ENCODE peak calls at places on chromosomes 7 and 10, in nine cellular contexts. One of them, this sample, is unnamed.

GRCh38 chr7:129401968-129402860 is 32.0 kb upstream of the STRIP2 start:
- DNase-seq in thoracic aorta: no peak
- DNase-seq in adipocyte: no peak
- DNase-seq in BE2C: no peak
- DNase-seq in H1: no peak
- DNase-seq in PC-3: peak
- DNase-seq in lower lobe of right lung: no peak
- DNase-seq in tibial nerve: no peak
- DNase-seq in aorta: no peak
- DNase-seq in this sample: no peak

GRCh38 chr7:99027841-99028240 is 116.1 kb downstream of the SMURF1 start:
- DNase-seq in thoracic aorta: no peak
- DNase-seq in adipocyte: no peak
- DNase-seq in BE2C: no peak
- DNase-seq in H1: no peak
- DNase-seq in PC-3: no peak
- DNase-seq in lower lobe of right lung: no peak
- DNase-seq in tibial nerve: no peak
- DNase-seq in aorta: peak
- DNase-seq in this sample: no peak

GRCh38 chr7:5677538-5678294 is 103.7 kb downstream of the RNF216 start:
- DNase-seq in thoracic aorta: no peak
- DNase-seq in adipocyte: peak
- DNase-seq in BE2C: peak
- DNase-seq in H1: peak
- DNase-seq in PC-3: peak
- DNase-seq in lower lobe of right lung: peak
- DNase-seq in tibial nerve: peak
- DNase-seq in aorta: peak
- DNase-seq in this sample: peak

GRCh38 chr7:6258440-6259182 is 13.8 kb downstream of the CYTH3 start:
- DNase-seq in thoracic aorta: no peak
- DNase-seq in adipocyte: peak
- DNase-seq in BE2C: no peak
- DNase-seq in H1: peak
- DNase-seq in PC-3: no peak
- DNase-seq in lower lobe of right lung: no peak
- DNase-seq in tibial nerve: no peak
- DNase-seq in aorta: no peak
- DNase-seq in this sample: no peak

GRCh38 chr7:120857558-120858298 is at the start of gene TSPAN12:
- DNase-seq in thoracic aorta: peak
- DNase-seq in adipocyte: peak
- DNase-seq in BE2C: peak
- DNase-seq in H1: peak
- DNase-seq in PC-3: peak
- DNase-seq in lower lobe of right lung: peak
- DNase-seq in tibial nerve: peak
- DNase-seq in aorta: peak
- DNase-seq in this sample: peak

GRCh38 chr7:158279539-158280466 is 307.8 kb downstream of the PTPRN2 start:
- DNase-seq in thoracic aorta: no peak
- DNase-seq in adipocyte: no peak
- DNase-seq in BE2C: no peak
- DNase-seq in H1: no peak
- DNase-seq in PC-3: no peak
- DNase-seq in lower lobe of right lung: no peak
- DNase-seq in tibial nerve: no peak
- DNase-seq in aorta: no peak
- DNase-seq in this sample: no peak

GRCh38 chr10:100631192-100631591 is 95.4 kb downstream of the HIF1AN start:
- DNase-seq in thoracic aorta: no peak
- DNase-seq in adipocyte: no peak
- DNase-seq in BE2C: no peak
- DNase-seq in H1: no peak
- DNase-seq in PC-3: no peak
- DNase-seq in lower lobe of right lung: no peak
- DNase-seq in tibial nerve: no peak
- DNase-seq in aorta: no peak
- DNase-seq in this sample: no peak

GRCh38 chr10:59360605-59361515 is 1.5 kb downstream of the FAM13C start:
- DNase-seq in thoracic aorta: no peak
- DNase-seq in adipocyte: no peak
- DNase-seq in BE2C: no peak
- DNase-seq in H1: no peak
- DNase-seq in PC-3: no peak
- DNase-seq in lower lobe of right lung: no peak
- DNase-seq in tibial nerve: no peak
- DNase-seq in aorta: no peak
- DNase-seq in this sample: peak

GRCh38 chr10:49627644-49628247 is 13.9 kb downstream of the CHAT start:
- DNase-seq in thoracic aorta: no peak
- DNase-seq in adipocyte: no peak
- DNase-seq in BE2C: no peak
- DNase-seq in H1: no peak
- DNase-seq in PC-3: no peak
- DNase-seq in lower lobe of right lung: no peak
- DNase-seq in tibial nerve: no peak
- DNase-seq in aorta: peak
- DNase-seq in this sample: no peak

GRCh38 chr10:35375091-35375765 is 38.9 kb downstream of the CCNY start:
- DNase-seq in thoracic aorta: no peak
- DNase-seq in adipocyte: no peak
- DNase-seq in BE2C: no peak
- DNase-seq in H1: peak
- DNase-seq in PC-3: peak
- DNase-seq in lower lobe of right lung: no peak
- DNase-seq in tibial nerve: no peak
- DNase-seq in aorta: no peak
- DNase-seq in this sample: peak

GRCh38 chr7:50310361-50310760 is 5.8 kb downstream of the IKZF1 start:
- DNase-seq in thoracic aorta: no peak
- DNase-seq in adipocyte: no peak
- DNase-seq in BE2C: no peak
- DNase-seq in H1: no peak
- DNase-seq in PC-3: no peak
- DNase-seq in lower lobe of right lung: no peak
- DNase-seq in tibial nerve: no peak
- DNase-seq in aorta: no peak
- DNase-seq in this sample: no peak

GRCh38 chr7:50308301-50309129 is 4.0 kb downstream of the IKZF1 start:
- DNase-seq in thoracic aorta: no peak
- DNase-seq in adipocyte: no peak
- DNase-seq in BE2C: no peak
- DNase-seq in H1: no peak
- DNase-seq in PC-3: no peak
- DNase-seq in lower lobe of right lung: no peak
- DNase-seq in tibial nerve: no peak
- DNase-seq in aorta: no peak
- DNase-seq in this sample: no peak

GRCh38 chr7:50307368-50308012 is 3.0 kb downstream of the IKZF1 start:
- DNase-seq in thoracic aorta: no peak
- DNase-seq in adipocyte: no peak
- DNase-seq in BE2C: no peak
- DNase-seq in H1: no peak
- DNase-seq in PC-3: no peak
- DNase-seq in lower lobe of right lung: no peak
- DNase-seq in tibial nerve: no peak
- DNase-seq in aorta: no peak
- DNase-seq in this sample: no peak

GRCh38 chr7:50309130-50309478 is 4.6 kb downstream of the IKZF1 start:
- DNase-seq in thoracic aorta: no peak
- DNase-seq in adipocyte: no peak
- DNase-seq in BE2C: no peak
- DNase-seq in H1: no peak
- DNase-seq in PC-3: no peak
- DNase-seq in lower lobe of right lung: no peak
- DNase-seq in tibial nerve: no peak
- DNase-seq in aorta: no peak
- DNase-seq in this sample: no peak

DNA sequence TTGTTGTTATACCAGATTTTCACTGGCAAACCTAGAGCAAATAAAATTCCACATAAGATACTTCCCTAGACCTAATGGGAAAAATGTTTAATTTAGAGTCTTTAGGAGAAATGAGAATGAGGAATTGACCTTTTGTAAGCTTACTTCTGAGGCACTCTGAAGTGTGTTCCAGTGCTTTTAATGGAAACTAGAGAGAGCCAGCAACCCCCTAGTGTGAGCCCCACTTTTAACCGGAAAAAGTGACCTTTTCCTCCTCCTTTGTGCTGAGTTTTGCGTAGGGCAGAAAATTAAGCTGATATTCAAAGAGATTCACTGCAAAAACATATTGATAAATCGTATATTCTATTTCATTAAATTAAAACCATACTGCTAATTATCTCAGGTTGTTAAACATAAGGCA is 5.2 kb downstream of the IKZF1 start:
- DNase-seq in thoracic aorta: no peak
- DNase-seq in adipocyte: no peak
- DNase-seq in BE2C: no peak
- DNase-seq in H1: no peak
- DNase-seq in PC-3: no peak
- DNase-seq in lower lobe of right lung: no peak
- DNase-seq in tibial nerve: no peak
- DNase-seq in aorta: no peak
- DNase-seq in this sample: no peak
- H3K4me3 ChIP-seq in thoracic aorta: no peak
- H3K4me3 ChIP-seq in adipocyte: no peak
- H3K4me3 ChIP-seq in BE2C: no peak
- H3K4me3 ChIP-seq in H1: no peak
- H3K4me3 ChIP-seq in PC-3: no peak
- H3K4me3 ChIP-seq in lower lobe of right lung: peak
- H3K4me3 ChIP-seq in tibial nerve: no peak
- H3K4me3 ChIP-seq in aorta: no peak
- H3K4me3 ChIP-seq in this sample: no peak

GRCh38 chr7:14637968-14638367 is 264.6 kb downstream of the DGKB start:
- DNase-seq in thoracic aorta: no peak
- DNase-seq in adipocyte: peak
- DNase-seq in BE2C: no peak
- DNase-seq in H1: no peak
- DNase-seq in PC-3: peak
- DNase-seq in lower lobe of right lung: no peak
- DNase-seq in tibial nerve: no peak
- DNase-seq in aorta: no peak
- DNase-seq in this sample: no peak
- H3K4me3 ChIP-seq in thoracic aorta: no peak
- H3K4me3 ChIP-seq in adipocyte: no peak
- H3K4me3 ChIP-seq in BE2C: no peak
- H3K4me3 ChIP-seq in H1: no peak
- H3K4me3 ChIP-seq in PC-3: no peak
- H3K4me3 ChIP-seq in lower lobe of right lung: no peak
- H3K4me3 ChIP-seq in tibial nerve: no peak
- H3K4me3 ChIP-seq in aorta: no peak
- H3K4me3 ChIP-seq in this sample: no peak

DNA sequence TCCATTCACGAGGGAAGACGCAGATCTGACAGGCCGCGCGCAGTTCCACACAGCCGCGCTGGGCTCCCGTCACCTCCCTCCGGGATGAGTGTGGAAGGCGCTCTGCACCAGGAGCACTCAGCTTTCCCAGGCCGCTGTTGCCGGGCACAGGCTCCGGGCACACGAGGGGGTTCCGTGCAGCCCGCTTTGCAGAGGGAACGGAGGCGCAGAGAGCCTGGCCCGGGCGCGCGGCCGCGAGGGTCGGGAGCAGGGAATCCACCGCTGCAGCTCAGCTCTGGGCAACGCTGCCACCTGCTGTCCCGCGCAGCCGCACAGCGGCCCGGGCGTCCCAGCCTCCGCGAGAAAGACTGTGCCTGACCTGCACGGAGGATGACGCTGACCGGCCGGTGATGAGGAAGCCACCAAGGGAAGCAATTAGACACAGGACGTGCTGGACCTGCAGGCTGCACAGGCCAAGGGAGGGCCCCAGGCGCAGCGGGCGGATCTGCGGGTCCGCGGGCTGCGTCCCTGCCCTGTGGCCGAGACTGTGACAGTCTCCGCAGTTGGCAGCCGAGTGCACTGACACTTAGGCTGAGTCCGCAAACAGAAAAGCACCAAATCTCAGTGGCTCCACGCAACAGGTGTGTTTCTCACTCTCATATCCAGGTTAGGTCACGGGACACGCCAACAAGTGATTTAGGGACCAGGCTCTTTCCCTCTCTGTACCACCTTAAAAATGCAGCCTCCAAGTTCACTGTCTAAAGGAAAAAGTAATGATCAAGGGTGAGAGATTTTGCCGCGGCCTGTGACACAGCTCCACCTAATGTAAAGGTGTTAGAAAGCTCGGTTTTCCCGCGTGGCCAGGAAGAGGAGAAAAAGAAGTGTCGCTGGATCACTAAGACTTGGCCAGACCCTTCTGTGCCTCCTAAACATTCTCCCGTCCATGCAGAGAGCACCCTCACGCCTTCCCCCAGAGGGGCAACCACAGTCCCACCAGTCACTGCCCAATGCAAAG is 94.5 kb downstream of the SEC61G start:
- DNase-seq in thoracic aorta: no peak
- DNase-seq in adipocyte: peak
- DNase-seq in BE2C: peak
- DNase-seq in H1: peak
- DNase-seq in PC-3: peak
- DNase-seq in lower lobe of right lung: no peak
- DNase-seq in tibial nerve: no peak
- DNase-seq in aorta: no peak
- DNase-seq in this sample: peak
- H3K4me3 ChIP-seq in thoracic aorta: peak
- H3K4me3 ChIP-seq in adipocyte: peak
- H3K4me3 ChIP-seq in BE2C: peak
- H3K4me3 ChIP-seq in H1: peak
- H3K4me3 ChIP-seq in PC-3: peak
- H3K4me3 ChIP-seq in lower lobe of right lung: peak
- H3K4me3 ChIP-seq in tibial nerve: peak
- H3K4me3 ChIP-seq in aorta: no peak
- H3K4me3 ChIP-seq in this sample: peak

GRCh38 chr10:6579904-6580278 is at the start of gene PRKCQ:
- DNase-seq in thoracic aorta: no peak
- DNase-seq in adipocyte: no peak
- DNase-seq in BE2C: no peak
- DNase-seq in H1: no peak
- DNase-seq in PC-3: no peak
- DNase-seq in lower lobe of right lung: peak
- DNase-seq in tibial nerve: no peak
- DNase-seq in aorta: no peak
- DNase-seq in this sample: no peak

GRCh38 chr10:6580279-6581029 is 378 bp upstream of the PRKCQ start:
- DNase-seq in thoracic aorta: no peak
- DNase-seq in adipocyte: peak
- DNase-seq in BE2C: peak
- DNase-seq in H1: peak
- DNase-seq in PC-3: no peak
- DNase-seq in lower lobe of right lung: peak
- DNase-seq in tibial nerve: peak
- DNase-seq in aorta: peak
- DNase-seq in this sample: peak

GRCh38 chr10:6578221-6579192 is 1.6 kb downstream of the PRKCQ start:
- DNase-seq in thoracic aorta: no peak
- DNase-seq in adipocyte: no peak
- DNase-seq in BE2C: no peak
- DNase-seq in H1: no peak
- DNase-seq in PC-3: no peak
- DNase-seq in lower lobe of right lung: no peak
- DNase-seq in tibial nerve: no peak
- DNase-seq in aorta: no peak
- DNase-seq in this sample: no peak

GRCh38 chr10:6581750-6582697 is 1.9 kb upstream of the PRKCQ start:
- DNase-seq in thoracic aorta: no peak
- DNase-seq in adipocyte: no peak
- DNase-seq in BE2C: no peak
- DNase-seq in H1: no peak
- DNase-seq in PC-3: no peak
- DNase-seq in lower lobe of right lung: no peak
- DNase-seq in tibial nerve: no peak
- DNase-seq in aorta: no peak
- DNase-seq in this sample: no peak

GRCh38 chr10:6579193-6579903 is 728 bp downstream of the PRKCQ start:
- DNase-seq in thoracic aorta: no peak
- DNase-seq in adipocyte: no peak
- DNase-seq in BE2C: no peak
- DNase-seq in H1: no peak
- DNase-seq in PC-3: no peak
- DNase-seq in lower lobe of right lung: peak
- DNase-seq in tibial nerve: no peak
- DNase-seq in aorta: no peak
- DNase-seq in this sample: no peak
- H3K4me3 ChIP-seq in thoracic aorta: peak
- H3K4me3 ChIP-seq in adipocyte: peak
- H3K4me3 ChIP-seq in BE2C: peak
- H3K4me3 ChIP-seq in H1: peak
- H3K4me3 ChIP-seq in PC-3: no peak
- H3K4me3 ChIP-seq in lower lobe of right lung: peak
- H3K4me3 ChIP-seq in tibial nerve: peak
- H3K4me3 ChIP-seq in aorta: no peak
- H3K4me3 ChIP-seq in this sample: peak

This sample was measured in mammary epithelial cell.